ENCODE peak calls at places on chromosomes 13 and 19, in nine cellular contexts. Y is breast epithelium, T is OCI-LY7, A is colonic mucosa, P is adrenal gland, Q is Peyer's patch, V is transverse colon, I is tibial nerve, B is neural progenitor cell. H is an unnamed sample.

GRCh38 chr13:113041293-113041690 is 64.3 kb upstream of the F7 start:
- DNase-seq in Y (no peak), T (no peak), A (no peak), P (no peak), Q (no peak), V (no peak), I (no peak), B (no peak), H (no peak)

GRCh38 chr13:29964181-29964845 is 113.9 kb upstream of the UBL3 start:
- DNase-seq in Y (no peak), T (no peak), A (no peak), P (no peak), Q (no peak), V (no peak), I (no peak), B (no peak), H (no peak)

GRCh38 chr13:38872693-38873092 is 117.9 kb downstream of the STOML3 start:
- DNase-seq in Y (no peak), T (peak; percentile 40), A (no peak), P (no peak), Q (peak; percentile 47), V (peak; percentile 11), I (no peak), B (peak; percentile 76), H (peak; percentile 43)

GRCh38 chr13:93283255-93283654 is 56.6 kb downstream of the GPC6 start:
- DNase-seq in Y (no peak), T (no peak), A (no peak), P (no peak), Q (no peak), V (no peak), I (no peak), B (no peak), H (no peak)

GRCh38 chr19:38264486-38265212 is at the start of gene SPINT2:
- DNase-seq in Y (no peak), T (peak; percentile 87), A (no peak), P (peak; percentile 49), Q (no peak), V (no peak), I (no peak), B (peak; percentile 95), H (no peak)

GRCh38 chr13:75226092-75226491 is 255.9 kb downstream of the TBC1D4 start:
- DNase-seq in Y (no peak), T (no peak), A (no peak), P (no peak), Q (no peak), V (no peak), I (no peak), B (no peak), H (peak; percentile 63)

GRCh38 chr19:3098515-3099346 is 4.6 kb downstream of the GNA11 start:
- DNase-seq in Y (no peak), T (peak; percentile 25), A (peak; percentile 61), P (peak; percentile 79), Q (peak; percentile 70), V (peak; percentile 59), I (no peak), B (no peak), H (peak; percentile 59)

GRCh38 chr13:80109313-80109712 is 231.6 kb downstream of the SPRY2 start:
- DNase-seq in Y (no peak), T (no peak), A (no peak), P (no peak), Q (no peak), V (no peak), I (no peak), B (no peak), H (no peak)

GRCh38 chr13:24541127-24541475 is 28.5 kb upstream of the PARP4 start:
- DNase-seq in Y (no peak), T (no peak), A (no peak), P (no peak), Q (no peak), V (no peak), I (no peak), B (no peak), H (no peak)

GRCh38 chr13:73465629-73465974 is 406.8 kb downstream of the KLF5 start:
- DNase-seq in Y (no peak), T (no peak), A (peak; percentile 48), P (no peak), Q (no peak), V (peak; percentile 14), I (no peak), B (no peak), H (no peak)

GRCh38 chr13:31050486-31051400 is 111.0 kb downstream of the HSPH1 start:
- DNase-seq in Y (no peak), T (no peak), A (no peak), P (no peak), Q (peak; percentile 15), V (no peak), I (no peak), B (peak; percentile 20), H (no peak)

GRCh38 chr13:80753951-80754350 is 413.0 kb upstream of the SPRY2 start:
- DNase-seq in Y (no peak), T (no peak), A (no peak), P (no peak), Q (no peak), V (no peak), I (no peak), B (no peak), H (no peak)

GRCh38 chr19:30091456-30091855 is 149.4 kb downstream of the URI1 start:
- DNase-seq in Y (no peak), T (no peak), A (no peak), P (no peak), Q (no peak), V (no peak), I (no peak), B (no peak), H (no peak)

GRCh38 chr13:24124789-24125476 is 35.6 kb upstream of the SPATA13 start:
- DNase-seq in Y (no peak), T (peak; percentile 44), A (no peak), P (no peak), Q (no peak), V (no peak), I (no peak), B (peak; percentile 12), H (no peak)

GRCh38 chr19:6012416-6013170 is 34.7 kb upstream of the RANBP3 start:
- DNase-seq in Y (no peak), T (no peak), A (no peak), P (no peak), Q (no peak), V (no peak), I (no peak), B (no peak), H (no peak)

GRCh38 chr19:35161434-35161743 is 6.9 kb downstream of the FXYD5 start:
- DNase-seq in Y (no peak), T (no peak), A (no peak), P (no peak), Q (no peak), V (no peak), I (no peak), B (no peak), H (no peak)

GRCh38 chr13:109684836-109685602 is 101.4 kb downstream of the IRS2 start:
- DNase-seq in Y (peak; percentile 26), T (no peak), A (peak; percentile 87), P (no peak), Q (peak; percentile 67), V (peak; percentile 74), I (no peak), B (no peak), H (peak; percentile 33)

DNA sequence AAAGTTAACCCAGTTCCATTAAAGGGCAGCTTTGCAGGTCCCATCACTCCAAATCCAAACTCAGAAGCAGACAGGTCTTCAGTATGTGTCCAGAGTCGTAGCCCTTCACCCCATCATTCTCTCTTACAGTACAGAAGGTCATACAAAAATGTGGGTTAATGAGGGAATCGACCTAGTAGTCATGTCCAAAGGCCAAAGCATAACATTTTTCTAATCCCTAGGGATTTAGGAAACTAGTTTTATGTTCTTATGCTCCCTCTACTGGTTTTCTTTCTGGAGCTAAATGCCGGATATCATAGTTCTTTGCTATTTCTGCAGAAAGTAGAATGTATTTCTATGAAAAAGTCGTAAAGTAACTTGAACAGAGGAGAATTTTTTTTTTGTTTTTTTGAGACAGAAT is 72.2 kb downstream of the DHRS12 start:
- DNase-seq in Y (no peak), T (no peak), A (no peak), P (no peak), Q (no peak), V (no peak), I (no peak), B (no peak), H (no peak)
- TF ChIP-seq CTCF in Y (no peak), T (no peak), A (no peak), P (peak; percentile 48), Q (peak; percentile 10), V (no peak), I (peak; percentile 74), B (no peak), H (peak; percentile 47)

GRCh38 chr19:13839938-13840750 is 36.8 kb upstream of the NANOS3 start:
- DNase-seq in Y (peak; percentile 71), T (no peak), A (peak; percentile 91), P (peak; percentile 50), Q (peak; percentile 92), V (peak; percentile 91), I (no peak), B (no peak), H (no peak)
- H3K4me1 ChIP-seq in Y (peaks cover 34% of the 10 kb centered on the region), T (peaks cover 68% of the 10 kb centered on the region), A (peaks cover 12% of the 10 kb centered on the region), P (peaks cover 29% of the 10 kb centered on the region), Q (peaks cover 75% of the 10 kb centered on the region), V (peaks cover 27% of the 10 kb centered on the region), I (peaks cover 80% of the 10 kb centered on the region), B (peaks cover 15% of the 10 kb centered on the region), H (peaks cover 20% of the 10 kb centered on the region)

DNA sequence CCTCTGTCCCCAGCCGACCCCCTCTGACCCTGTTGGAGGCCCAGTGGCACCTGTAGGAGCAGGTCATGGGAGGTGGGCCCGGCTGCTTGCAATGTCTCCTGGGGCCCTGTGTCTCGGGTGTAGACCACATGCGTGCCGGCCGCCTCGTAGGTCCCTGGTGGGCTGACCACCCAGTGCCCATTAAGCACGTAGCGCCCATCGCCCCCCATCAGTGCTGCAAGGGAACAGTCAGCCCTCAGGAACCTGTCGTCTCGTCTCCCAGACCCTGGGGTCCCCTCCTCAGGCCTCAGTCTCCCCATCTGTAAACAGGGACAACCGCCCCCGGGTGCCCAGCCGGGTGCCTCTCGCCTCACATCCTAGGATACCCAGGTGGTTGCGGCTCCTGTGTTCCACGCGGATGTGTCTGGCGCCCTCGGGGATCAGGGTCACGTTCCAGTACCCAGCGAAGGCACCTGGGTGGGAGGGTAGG is 5.6 kb downstream of the ADAMTSL5 start:
- DNase-seq in Y (no peak), T (no peak), A (no peak), P (no peak), Q (no peak), V (no peak), I (no peak), B (no peak), H (no peak)
- H3K4me3 ChIP-seq in Y (peak overlapping the region; percentile 69), T (peak overlapping the region; percentile 68), A (no peak overlapping the region), P (no peak overlapping the region), Q (peak overlapping the region; percentile 54), V (no peak overlapping the region), I (peak overlapping the region; percentile 52), B (peak overlapping the region; percentile 57), H (peak overlapping the region; percentile 57)

DNA sequence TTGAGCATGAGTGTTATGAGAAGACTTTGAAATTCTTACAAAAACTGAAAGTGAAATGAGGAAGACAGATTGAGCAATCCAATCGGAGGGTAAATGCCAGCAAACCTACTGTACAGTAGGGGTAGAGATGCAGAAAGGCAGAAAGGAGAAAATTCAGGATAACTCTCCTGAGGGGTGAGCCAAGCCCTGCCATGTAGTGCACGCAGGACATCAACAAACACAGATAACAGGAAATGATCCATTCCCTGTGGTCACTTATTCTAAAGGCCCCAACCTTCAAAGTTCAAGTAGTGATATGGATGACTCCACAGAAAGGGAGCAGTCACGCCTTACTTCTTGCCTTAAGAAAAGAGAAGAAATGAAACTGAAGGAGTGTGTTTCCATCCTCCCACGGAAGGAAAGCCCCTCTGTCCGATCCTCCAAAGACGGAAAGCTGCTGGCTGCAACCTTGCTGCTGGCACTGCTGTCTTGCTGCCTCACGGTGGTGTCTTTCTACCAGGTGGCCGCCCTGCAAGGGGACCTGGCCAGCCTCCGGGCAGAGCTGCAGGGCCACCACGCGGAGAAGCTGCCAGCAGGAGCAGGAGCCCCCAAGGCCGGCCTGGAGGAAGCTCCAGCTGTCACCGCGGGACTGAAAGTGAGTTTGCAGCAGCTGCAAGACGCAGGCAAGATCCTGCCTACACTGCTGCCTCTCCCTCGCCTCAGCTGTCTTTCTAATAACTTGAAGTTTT is at the start of gene TNFSF13B:
- DNase-seq in Y (no peak), T (peak; percentile 34), A (peak; percentile 23), P (peak; percentile 75), Q (peak; percentile 69), V (peak; percentile 57), I (no peak), B (peak; percentile 53), H (peak; percentile 25)
- TF ChIP-seq CTCF in Y (no peak), T (no peak), A (no peak), P (no peak), Q (no peak), V (no peak), I (no peak), B (peak; percentile 21), H (no peak)

H was measured in testis.